ENCODE peak calls at places on chromosomes 7 and 10, in eight cellular contexts. K is mucosa of descending colon; S is effector memory CD4-positive, alpha-beta T cell; M is transverse colon; G is GM23248; I is astrocyte; L is fibroblast of pulmonary artery; T is testis. J is an unnamed sample.

GRCh38 chr10:34746094-34746493 is 69.0 kb downstream of the PARD3 start:
- DNase-seq in K (no peak), S (no peak), M (no peak), G (no peak), I (no peak), L (no peak), T (no peak), J (no peak)

GRCh38 chr7:90777075-90777864 is 181.1 kb downstream of the CDK14 start:
- DNase-seq in K (no peak), S (no peak), M (no peak), G (no peak), I (no peak), L (no peak), T (peak; percentile 25), J (no peak)

GRCh38 chr10:80122110-80122710 is 10.3 kb upstream of the PLAC9 start:
- DNase-seq in K (no peak), S (no peak), M (no peak), G (peak; percentile 70), I (no peak), L (no peak), T (no peak), J (no peak)

GRCh38 chr7:1869731-1870130 is 199.7 kb downstream of the ELFN1 start:
- DNase-seq in K (no peak), S (no peak), M (no peak), G (no peak), I (no peak), L (no peak), T (no peak), J (no peak)

GRCh38 chr7:50351267-50351666 is 46.8 kb downstream of the IKZF1 start:
- DNase-seq in K (no peak), S (no peak), M (no peak), G (no peak), I (no peak), L (no peak), T (no peak), J (no peak)

GRCh38 chr10:35386594-35387174 is 50.4 kb downstream of the CCNY start:
- DNase-seq in K (no peak), S (no peak), M (no peak), G (no peak), I (no peak), L (peak; percentile 82), T (no peak), J (no peak)

GRCh38 chr10:36494386-36494785 is 631.0 kb upstream of the ANKRD30A start:
- DNase-seq in K (no peak), S (no peak), M (no peak), G (peak; percentile 94), I (peak; percentile 83), L (peak; percentile 63), T (no peak), J (no peak)

GRCh38 chr10:126459878-126460481 is 71.7 kb upstream of the ADAM12 start:
- DNase-seq in K (no peak), S (no peak), M (no peak), G (peak; percentile 96), I (peak; percentile 86), L (peak; percentile 86), T (no peak), J (peak; percentile 34)

GRCh38 chr7:39294022-39294421 is 272.2 kb upstream of the YAE1 start:
- DNase-seq in K (no peak), S (no peak), M (no peak), G (no peak), I (no peak), L (no peak), T (no peak), J (no peak)

GRCh38 chr7:142379445-142379844 is 121.6 kb upstream of the PRSS58 start:
- DNase-seq in K (no peak), S (no peak), M (no peak), G (no peak), I (no peak), L (no peak), T (no peak), J (no peak)

GRCh38 chr7:106952175-106952657 is 87.1 kb downstream of the PIK3CG start:
- DNase-seq in K (no peak), S (no peak), M (no peak), G (no peak), I (no peak), L (no peak), T (no peak), J (no peak)

GRCh38 chr10:78851652-78852051 is 217.1 kb upstream of the ZMIZ1 start:
- DNase-seq in K (no peak), S (no peak), M (no peak), G (peak; percentile 37), I (no peak), L (no peak), T (no peak), J (no peak)

GRCh38 chr10:80702143-80702542 is 164.4 kb downstream of the SH2D4B start:
- DNase-seq in K (no peak), S (no peak), M (no peak), G (no peak), I (no peak), L (no peak), T (no peak), J (no peak)

GRCh38 chr7:111954474-111955311 is 251.5 kb downstream of the DOCK4 start:
- DNase-seq in K (no peak), S (no peak), M (no peak), G (no peak), I (no peak), L (no peak), T (no peak), J (no peak)

GRCh38 chr10:89684604-89685003 is 16.8 kb upstream of the KIF20B start:
- DNase-seq in K (no peak), S (no peak), M (no peak), G (peak; percentile 82), I (no peak), L (peak; percentile 58), T (no peak), J (no peak)

GRCh38 chr7:116832692-116833091 is 29.7 kb upstream of the CAPZA2 start:
- DNase-seq in K (no peak), S (no peak), M (no peak), G (no peak), I (no peak), L (no peak), T (no peak), J (no peak)

GRCh38 chr7:79317728-79318127 is 135.7 kb downstream of the MAGI2 start:
- DNase-seq in K (no peak), S (no peak), M (no peak), G (peak; percentile 91), I (peak; percentile 90), L (peak; percentile 85), T (no peak), J (peak; percentile 65)

GRCh38 chr7:29883462-29884398 is 77.4 kb downstream of the WIPF3 start:
- DNase-seq in K (peak; percentile 57), S (no peak), M (peak; percentile 23), G (no peak), I (no peak), L (no peak), T (no peak), J (no peak)
- H3K4me3 ChIP-seq in K (no peak overlapping the region), S (no peak overlapping the region), M (peak overlapping the region; percentile 32), G (no peak overlapping the region), I (no peak overlapping the region), L (no peak overlapping the region), T (peak overlapping the region; percentile 29), J (peak overlapping the region; percentile 40)

DNA sequence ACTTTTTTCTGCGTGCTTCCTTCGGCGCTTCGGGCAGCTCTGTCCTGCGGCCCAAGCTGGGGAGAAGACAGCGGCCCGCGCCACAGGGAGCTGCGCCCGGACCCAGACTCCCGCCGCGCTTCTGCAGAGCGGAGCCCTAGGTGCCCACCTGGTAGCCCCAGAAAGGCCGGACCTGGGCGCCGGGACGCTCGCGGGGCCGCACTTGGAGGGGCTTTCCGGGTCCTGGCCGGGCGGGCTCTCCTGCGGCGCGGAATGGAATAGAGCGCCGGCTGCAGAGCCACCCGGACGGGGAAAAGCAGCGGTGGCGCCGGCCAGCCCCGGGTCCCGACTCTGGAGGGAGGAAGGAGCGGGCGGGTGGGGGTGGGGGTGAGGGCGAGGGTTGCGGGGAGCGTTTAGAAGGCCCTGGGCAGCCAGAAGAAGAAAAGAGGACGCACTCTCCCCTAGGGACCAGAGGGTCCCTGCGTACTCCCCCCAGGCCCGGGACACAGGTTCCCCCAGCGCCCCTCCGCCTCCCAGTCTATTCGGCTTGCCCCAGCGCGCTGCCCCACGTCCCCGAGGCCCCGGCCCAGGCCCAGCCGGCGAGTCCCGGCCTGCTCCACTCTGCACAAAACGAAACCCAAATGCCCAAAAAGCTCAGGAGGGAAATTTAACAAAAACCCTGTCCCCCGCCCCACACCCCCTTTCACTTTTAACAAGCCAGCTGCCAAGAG is 4.5 kb downstream of the ZNF503 start:
- DNase-seq in K (peak; percentile 60), S (no peak), M (peak; percentile 20), G (peak; percentile 58), I (no peak), L (no peak), T (no peak), J (no peak)
- H3K4me3 ChIP-seq in K (peak overlapping the region; percentile 4), S (no peak overlapping the region), M (peak overlapping the region; percentile 78), G (peak overlapping the region; percentile 93), I (peak overlapping the region; percentile 89), L (peak overlapping the region; percentile 96), T (peak overlapping the region; percentile 35), J (peak overlapping the region; percentile 98)

GRCh38 chr7:73828107-73828803 is 2.5 kb upstream of the CLDN4 start:
- DNase-seq in K (peak; percentile 88), S (no peak), M (peak; percentile 86), G (peak; percentile 63), I (peak; percentile 50), L (peak; percentile 37), T (no peak), J (no peak)

GRCh38 chr7:73828972-73829371 is 1.8 kb upstream of the CLDN4 start:
- DNase-seq in K (no peak), S (no peak), M (no peak), G (no peak), I (no peak), L (no peak), T (no peak), J (no peak)

GRCh38 chr7:73829921-73830617 is 727 bp upstream of the CLDN4 start:
- DNase-seq in K (peak; percentile 82), S (no peak), M (peak; percentile 81), G (no peak), I (no peak), L (no peak), T (no peak), J (no peak)

GRCh38 chr7:73829505-73829904 is 1.3 kb upstream of the CLDN4 start:
- DNase-seq in K (no peak), S (no peak), M (peak; percentile 59), G (no peak), I (no peak), L (no peak), T (no peak), J (no peak)

DNA sequence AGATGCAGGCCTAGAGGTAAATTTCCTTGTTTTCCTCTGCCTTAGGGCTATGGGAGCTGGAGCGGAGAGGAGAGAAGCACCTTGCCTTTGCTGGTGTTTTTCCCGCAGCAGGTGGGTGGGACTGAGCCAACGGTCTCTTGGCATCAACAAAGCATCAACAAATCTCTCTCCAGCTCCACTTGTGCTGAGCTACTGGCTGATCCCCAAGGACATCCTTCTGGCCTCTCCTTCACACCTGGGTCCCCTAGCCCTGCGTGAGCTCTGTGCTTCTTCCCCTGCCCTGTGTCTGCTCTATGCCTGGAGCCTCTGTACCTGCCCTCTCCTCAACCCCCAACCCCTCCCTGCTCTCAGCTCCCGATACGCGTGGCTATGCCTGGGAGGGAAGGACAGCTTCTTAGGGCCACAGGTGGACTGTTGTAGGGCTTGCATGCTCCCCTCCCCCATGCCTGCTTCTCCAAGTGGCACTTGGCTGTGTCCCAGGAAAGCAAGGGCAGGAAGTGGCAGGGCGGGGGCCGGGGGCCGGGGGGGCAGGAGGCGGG is 3.2 kb upstream of the CLDN4 start:
- DNase-seq in K (peak; percentile 87), S (no peak), M (peak; percentile 91), G (no peak), I (no peak), L (no peak), T (peak; percentile 32), J (no peak)
- H3K4me3 ChIP-seq in K (no peak overlapping the region), S (no peak overlapping the region), M (peak overlapping the region; percentile 9), G (no peak overlapping the region), I (no peak overlapping the region), L (no peak overlapping the region), T (no peak overlapping the region), J (no peak overlapping the region)

GRCh38 chr7:43454936-43455518 is 127.9 kb upstream of the STK17A start:
- DNase-seq in K (no peak), S (no peak), M (no peak), G (peak; percentile 72), I (peak; percentile 31), L (peak; percentile 61), T (no peak), J (peak; percentile 13)
- H3K4me3 ChIP-seq in K (no peak overlapping the region), S (no peak overlapping the region), M (no peak overlapping the region), G (peak overlapping the region; percentile 31), I (peak overlapping the region; percentile 40), L (no peak overlapping the region), T (no peak overlapping the region), J (no peak overlapping the region)